ENCODE peak calls at places on chromosomes 12 and 14, in four cellular contexts. B, F, Z and I are unnamed samples.

GRCh38 chr12:52969828-52970569 is 21.1 kb downstream of the KRT18 start:
- DNase-seq in B (no peak), F (no peak), Z (peak; percentile 92), I (no peak)

GRCh38 chr12:1594045-1594294 is 411 bp downstream of the FBXL14 start:
- DNase-seq in B (no peak), F (peak; percentile 67), Z (peak; percentile 70), I (no peak)

GRCh38 chr14:102071283-102071998 is 15.4 kb downstream of the HSP90AA1 start:
- DNase-seq in B (peak; percentile 63), F (peak; percentile 54), Z (peak; percentile 36), I (no peak)

GRCh38 chr12:107435072-107435471 is 250.5 kb upstream of the PWP1 start:
- DNase-seq in B (no peak), F (no peak), Z (no peak), I (no peak)

GRCh38 chr14:75277796-75278421 is 719 bp upstream of the FOS start:
- DNase-seq in B (peak; percentile 78), F (no peak), Z (no peak), I (no peak)

GRCh38 chr12:44286336-44286735 is 450.5 kb downstream of the TMEM117 start:
- DNase-seq in B (peak; percentile 12), F (peak; percentile 47), Z (no peak), I (no peak)

GRCh38 chr12:122031342-122032216 is 9.9 kb downstream of the BCL7A start:
- DNase-seq in B (peak; percentile 39), F (no peak), Z (no peak), I (no peak)

GRCh38 chr14:84025258-84026012 is 1504.5 kb upstream of the FLRT2 start:
- DNase-seq in B (no peak), F (no peak), Z (no peak), I (no peak)

GRCh38 chr14:73227812-73228781 is 9.2 kb upstream of the PAPLN start:
- DNase-seq in B (peak; percentile 98), F (peak; percentile 79), Z (no peak), I (peak; percentile 97)

GRCh38 chr12:92080390-92081285 is 65.0 kb downstream of the BTG1 start:
- DNase-seq in B (peak; percentile 83), F (peak; percentile 97), Z (no peak), I (peak; percentile 86)

GRCh38 chr12:132244724-132245295 is 84.6 kb downstream of the GALNT9 start:
- DNase-seq in B (no peak), F (no peak), Z (no peak), I (no peak)

GRCh38 chr14:22980672-22981089 is 1.7 kb downstream of the AJUBA start:
- DNase-seq in B (peak; percentile 27), F (peak; percentile 67), Z (peak; percentile 49), I (no peak)

GRCh38 chr12:54338682-54339296 is 13.9 kb downstream of the COPZ1 start:
- DNase-seq in B (peak; percentile 62), F (peak; percentile 73), Z (no peak), I (no peak)

GRCh38 chr14:51185180-51185579 is 54.9 kb upstream of the TMX1 start:
- DNase-seq in B (no peak), F (no peak), Z (no peak), I (no peak)

GRCh38 chr12:17992002-17992656 is 97.9 kb downstream of the RERGL start:
- DNase-seq in B (peak; percentile 53), F (peak; percentile 55), Z (no peak), I (no peak)

GRCh38 chr14:42374332-42374731 is 767.7 kb downstream of the LRFN5 start:
- DNase-seq in B (no peak), F (no peak), Z (no peak), I (no peak)

GRCh38 chr14:42378880-42379279 is 772.2 kb downstream of the LRFN5 start:
- DNase-seq in B (no peak), F (no peak), Z (no peak), I (no peak)

GRCh38 chr14:42378274-42378673 is 771.6 kb downstream of the LRFN5 start:
- DNase-seq in B (no peak), F (no peak), Z (no peak), I (no peak)
- TF ChIP-seq CTCF in B (no peak), F (no peak), Z (no peak), I (no peak)

GRCh38 chr12:6824962-6825381 is 3.2 kb upstream of the P3H3 start:
- DNase-seq in B (peak; percentile 44), F (peak; percentile 29), Z (no peak), I (no peak)
- H3K4me3 ChIP-seq in B (peak overlapping the region; percentile 31), F (peak overlapping the region; percentile 52), Z (no peak overlapping the region), I (no peak overlapping the region)

DNA sequence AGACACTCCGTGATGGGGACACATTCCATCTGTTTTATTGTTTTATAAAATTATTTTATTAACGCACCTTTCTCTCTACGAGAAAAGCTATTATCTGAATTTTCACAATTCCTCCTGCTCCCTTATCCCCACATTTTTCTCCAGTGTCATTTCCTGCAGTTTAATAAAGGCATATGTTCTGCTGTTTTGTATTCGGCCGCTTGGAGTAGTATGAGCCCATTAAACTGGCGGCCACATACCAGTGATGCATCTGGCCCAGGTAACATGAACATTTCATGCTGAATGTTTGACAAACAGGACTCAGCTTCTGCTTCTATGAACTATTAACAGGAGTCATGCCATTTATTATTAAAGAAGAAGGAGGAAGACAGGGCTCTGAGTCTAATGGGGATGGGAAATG is 511.0 kb downstream of the TMEM121 start:
- DNase-seq in B (no peak), F (no peak), Z (no peak), I (no peak)
- TF ChIP-seq CTCF in B (no peak), F (no peak), Z (no peak), I (no peak)

DNA sequence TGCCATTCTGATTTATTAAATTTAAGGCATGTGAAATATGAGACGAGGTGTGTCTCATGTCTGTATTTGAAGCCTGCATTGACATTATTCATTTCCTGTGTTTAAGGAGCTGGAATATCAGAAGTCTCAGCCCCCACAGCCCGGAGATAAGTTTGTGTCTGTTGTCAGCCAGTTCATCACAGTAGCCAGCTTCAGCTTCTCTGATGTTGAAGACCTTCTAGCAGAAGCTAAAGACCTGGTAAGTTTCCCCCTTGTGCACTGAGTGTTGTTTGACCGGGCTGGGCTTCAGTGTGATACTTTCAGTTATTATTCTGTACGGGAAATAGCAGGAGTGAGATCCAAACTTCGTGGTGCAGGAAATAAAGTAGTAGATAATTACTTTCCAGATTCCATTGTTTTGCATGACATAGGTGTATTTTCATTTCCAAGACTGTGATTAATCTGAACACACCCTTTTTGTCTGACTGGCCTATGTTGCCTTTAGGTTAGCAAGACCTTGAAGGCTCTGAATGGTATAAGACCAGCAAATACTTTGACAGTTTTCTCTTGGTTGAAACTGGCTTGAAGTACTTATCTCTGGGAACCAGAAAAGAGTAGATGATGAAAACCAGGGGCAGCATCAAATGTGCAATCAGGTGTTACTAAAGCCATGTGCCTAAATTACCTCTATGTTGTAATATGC is 101.5 kb downstream of the GPR135 start:
- DNase-seq in B (peak; percentile 54), F (no peak), Z (no peak), I (no peak)
- H3K4me3 ChIP-seq in B (peak overlapping the region; percentile 29), F (no peak overlapping the region), Z (no peak overlapping the region), I (no peak overlapping the region)

GRCh38 chr12:41684997-41685396 is 459.7 kb downstream of the GXYLT1 start:
- DNase-seq in B (no peak), F (peak; percentile 3), Z (no peak), I (no peak)
- TF ChIP-seq CTCF in B (no peak), F (peak; percentile 46), Z (no peak), I (no peak)

GRCh38 chr12:89372584-89373370 is 20.5 kb upstream of the DUSP6 start:
- DNase-seq in B (peak; percentile 36), F (no peak), Z (no peak), I (no peak)

GRCh38 chr12:89376844-89377243 is 24.5 kb upstream of the DUSP6 start:
- DNase-seq in B (no peak), F (no peak), Z (no peak), I (no peak)

GRCh38 chr12:89376202-89376529 is 23.9 kb upstream of the DUSP6 start:
- DNase-seq in B (no peak), F (no peak), Z (no peak), I (no peak)

GRCh38 chr12:89370850-89371249 is 18.5 kb upstream of the DUSP6 start:
- DNase-seq in B (peak; percentile 93), F (peak; percentile 88), Z (no peak), I (no peak)

DNA sequence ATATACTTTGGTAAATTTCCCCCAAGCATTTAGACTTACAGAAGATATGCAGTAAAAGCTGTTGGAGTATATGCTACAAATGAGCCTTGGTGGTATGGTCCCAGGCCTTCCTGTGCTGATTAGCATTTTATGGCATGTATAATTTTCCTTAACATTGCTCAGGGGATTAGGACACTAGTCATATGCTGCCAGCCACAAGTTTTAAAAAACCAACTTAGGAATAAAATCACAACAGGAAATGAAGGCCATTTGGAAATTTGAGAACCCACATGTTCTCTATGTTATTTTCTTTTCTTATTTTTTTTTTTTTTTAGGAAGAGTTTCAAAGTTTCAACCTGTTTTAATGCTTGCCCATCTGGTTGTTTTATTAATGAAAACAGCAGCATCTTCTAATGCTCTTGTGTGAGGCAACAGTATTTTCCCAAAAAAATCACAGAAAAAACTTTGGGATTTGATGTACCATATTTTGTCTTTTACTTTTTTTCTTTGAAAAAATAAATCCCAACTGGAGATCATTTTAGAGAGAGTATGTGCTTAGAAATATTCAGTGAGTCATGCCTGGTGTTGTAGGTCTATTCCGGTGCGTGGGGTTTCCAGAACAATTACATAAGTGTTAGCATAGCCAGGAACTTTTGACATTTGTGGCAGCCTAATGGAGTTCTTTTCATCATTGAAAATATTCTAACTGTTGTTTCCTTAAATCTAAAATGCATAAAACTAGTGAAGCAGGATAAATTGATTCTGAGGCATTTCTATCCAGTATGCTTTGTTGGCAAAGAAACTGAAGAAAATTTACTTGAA is 21.7 kb upstream of the DUSP6 start:
- DNase-seq in B (peak; percentile 91), F (peak; percentile 83), Z (no peak), I (no peak)
- H3K4me3 ChIP-seq in B (no peak overlapping the region), F (no peak overlapping the region), Z (no peak overlapping the region), I (no peak overlapping the region)

DNA sequence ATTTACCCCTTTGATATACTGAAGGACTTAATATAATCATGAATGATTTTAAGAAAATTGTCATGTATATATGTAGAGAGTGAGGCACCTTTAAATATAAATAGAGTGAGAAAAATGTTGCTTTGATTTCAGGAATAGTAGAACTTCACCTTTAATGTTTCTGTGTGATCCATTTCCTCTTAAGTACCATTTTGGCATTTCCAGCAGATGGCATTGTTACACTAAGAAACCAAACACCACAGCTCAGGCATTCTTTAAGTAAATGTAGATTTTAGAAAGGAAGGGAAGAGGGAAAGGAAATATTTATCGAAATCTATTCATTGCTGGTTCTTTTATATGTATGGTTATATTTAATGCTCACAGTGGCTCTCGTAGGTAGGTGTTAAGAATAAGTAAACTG is 556.7 kb upstream of the FBXO33 start:
- DNase-seq in B (peak; percentile 57), F (no peak), Z (no peak), I (no peak)
- TF ChIP-seq CTCF in B (peak; percentile 31), F (no peak), Z (no peak), I (peak; percentile 78)